ENCODE peak calls at places on chromosome 20, in five cellular contexts. H is astrocyte, E is tibial artery, T is IMR-90, O is A673. C is an unnamed sample.

GRCh38 chr20:51487076-51487475 is 55.4 kb downstream of the NFATC2 start:
- DNase-seq in H (no peak), E (no peak), T (no peak), O (no peak), C (no peak)

GRCh38 chr20:51562334-51563140 is 20.0 kb upstream of the NFATC2 start:
- DNase-seq in H (peak; percentile 96), E (peak; percentile 87), T (peak; percentile 95), O (peak; percentile 83), C (peak; percentile 81)

GRCh38 chr20:52118233-52118632 is 73.3 kb downstream of the ZFP64 start:
- DNase-seq in H (no peak), E (no peak), T (no peak), O (no peak), C (no peak)

GRCh38 chr20:24102290-24102689 is 113.7 kb upstream of the GGTLC1 start:
- DNase-seq in H (no peak), E (no peak), T (no peak), O (peak; percentile 51), C (no peak)

GRCh38 chr20:17680836-17681740 is 954 bp downstream of the RRBP1 start:
- DNase-seq in H (peak; percentile 34), E (peak; percentile 72), T (peak; percentile 63), O (peak; percentile 79), C (peak; percentile 86)

GRCh38 chr20:19735446-19735845 is 22.6 kb upstream of the RIN2 start:
- DNase-seq in H (peak; percentile 81), E (peak; percentile 89), T (peak; percentile 73), O (peak; percentile 96), C (peak; percentile 66)

GRCh38 chr20:48187891-48188290 is 402.6 kb upstream of the SULF2 start:
- DNase-seq in H (peak; percentile 96), E (no peak), T (peak; percentile 21), O (no peak), C (no peak)

GRCh38 chr20:41249371-41249770 is 68.2 kb downstream of the ZHX3 start:
- DNase-seq in H (peak; percentile 88), E (peak; percentile 83), T (peak; percentile 87), O (peak; percentile 49), C (peak; percentile 72)

GRCh38 chr20:24764027-24764797 is 184.9 kb upstream of the CST7 start:
- DNase-seq in H (no peak), E (no peak), T (no peak), O (no peak), C (no peak)

GRCh38 chr20:5065489-5066383 is 54.0 kb downstream of the PCNA start:
- DNase-seq in H (peak; percentile 95), E (peak; percentile 76), T (peak; percentile 97), O (no peak), C (peak; percentile 36)

GRCh38 chr20:32188376-32189122 is 19.0 kb downstream of the PLAGL2 start:
- DNase-seq in H (no peak), E (no peak), T (no peak), O (no peak), C (no peak)

GRCh38 chr20:32191422-32191821 is 16.1 kb downstream of the PLAGL2 start:
- DNase-seq in H (no peak), E (no peak), T (no peak), O (no peak), C (no peak)

GRCh38 chr20:32189691-32190607 is 17.6 kb downstream of the PLAGL2 start:
- DNase-seq in H (peak; percentile 18), E (peak; percentile 53), T (peak; percentile 11), O (peak; percentile 60), C (peak; percentile 50)

GRCh38 chr20:32190608-32191415 is 16.7 kb downstream of the PLAGL2 start:
- DNase-seq in H (no peak), E (no peak), T (no peak), O (no peak), C (no peak)

DNA sequence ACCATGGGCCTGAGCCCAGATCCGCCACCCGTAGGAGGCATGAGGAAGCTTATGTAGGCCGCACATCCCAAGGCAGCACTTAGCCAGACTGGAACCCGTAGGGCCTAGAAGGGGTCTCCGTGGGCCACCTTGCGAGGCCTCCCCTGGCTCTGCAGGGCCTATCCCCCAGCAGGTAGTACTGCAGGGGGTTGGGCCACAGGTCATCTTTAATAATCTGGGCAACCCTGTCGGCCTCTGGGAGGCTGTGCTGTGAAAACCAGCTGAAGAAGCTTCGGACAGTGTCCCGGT is 18.5 kb downstream of the PLAGL2 start:
- DNase-seq in H (no peak), E (no peak), T (no peak), O (no peak), C (no peak)
- H3K4me3 ChIP-seq in H (peak overlapping the region; percentile 69), E (peak overlapping the region; percentile 82), T (no peak overlapping the region), O (peak overlapping the region; percentile 71), C (peak overlapping the region; percentile 78)

DNA sequence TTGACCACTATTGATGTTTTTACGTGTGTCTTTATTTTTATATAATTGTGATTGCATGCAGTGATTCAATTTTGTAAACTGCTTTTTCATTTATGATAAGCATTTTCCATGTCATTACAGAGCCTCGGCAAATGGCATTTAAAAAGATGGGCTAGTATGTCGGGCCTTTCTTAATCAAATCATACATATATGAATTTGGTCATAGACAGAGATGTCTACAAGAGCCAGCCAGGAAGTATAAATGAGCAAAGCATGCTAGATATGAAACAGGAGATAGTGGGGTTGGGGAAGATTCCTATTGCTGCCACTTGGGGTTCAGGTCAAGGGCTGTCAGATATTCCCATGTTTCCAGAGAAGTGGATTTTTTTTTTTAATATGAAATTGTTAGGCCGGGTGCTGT is 20.0 kb downstream of the KIF3B start:
- DNase-seq in H (no peak), E (no peak), T (no peak), O (no peak), C (no peak)
- H3K27ac ChIP-seq in H (no peak overlapping the region), E (no peak overlapping the region), T (no peak overlapping the region), O (no peak overlapping the region), C (no peak overlapping the region)

GRCh38 chr20:58838174-58838573 is 12.5 kb downstream of the GNAS-AS1 start:
- DNase-seq in H (no peak), E (no peak), T (no peak), O (no peak), C (no peak)

GRCh38 chr20:58837717-58838116 is 13.0 kb downstream of the GNAS-AS1 start:
- DNase-seq in H (no peak), E (no peak), T (no peak), O (no peak), C (no peak)

GRCh38 chr20:58840816-58841538 is 9.7 kb downstream of the GNAS-AS1 start:
- DNase-seq in H (no peak), E (no peak), T (no peak), O (no peak), C (no peak)

GRCh38 chr20:58839991-58840747 is 10.5 kb downstream of the GNAS-AS1 start:
- DNase-seq in H (no peak), E (no peak), T (no peak), O (no peak), C (no peak)

GRCh38 chr20:58839474-58839874 is 11.2 kb downstream of the GNAS-AS1 start:
- DNase-seq in H (no peak), E (no peak), T (peak; percentile 24), O (peak; percentile 45), C (no peak)
- H3K4me3 ChIP-seq in H (peak overlapping the region; percentile 42), E (no peak overlapping the region), T (no peak overlapping the region), O (no peak overlapping the region), C (peak overlapping the region; percentile 49)

DNA sequence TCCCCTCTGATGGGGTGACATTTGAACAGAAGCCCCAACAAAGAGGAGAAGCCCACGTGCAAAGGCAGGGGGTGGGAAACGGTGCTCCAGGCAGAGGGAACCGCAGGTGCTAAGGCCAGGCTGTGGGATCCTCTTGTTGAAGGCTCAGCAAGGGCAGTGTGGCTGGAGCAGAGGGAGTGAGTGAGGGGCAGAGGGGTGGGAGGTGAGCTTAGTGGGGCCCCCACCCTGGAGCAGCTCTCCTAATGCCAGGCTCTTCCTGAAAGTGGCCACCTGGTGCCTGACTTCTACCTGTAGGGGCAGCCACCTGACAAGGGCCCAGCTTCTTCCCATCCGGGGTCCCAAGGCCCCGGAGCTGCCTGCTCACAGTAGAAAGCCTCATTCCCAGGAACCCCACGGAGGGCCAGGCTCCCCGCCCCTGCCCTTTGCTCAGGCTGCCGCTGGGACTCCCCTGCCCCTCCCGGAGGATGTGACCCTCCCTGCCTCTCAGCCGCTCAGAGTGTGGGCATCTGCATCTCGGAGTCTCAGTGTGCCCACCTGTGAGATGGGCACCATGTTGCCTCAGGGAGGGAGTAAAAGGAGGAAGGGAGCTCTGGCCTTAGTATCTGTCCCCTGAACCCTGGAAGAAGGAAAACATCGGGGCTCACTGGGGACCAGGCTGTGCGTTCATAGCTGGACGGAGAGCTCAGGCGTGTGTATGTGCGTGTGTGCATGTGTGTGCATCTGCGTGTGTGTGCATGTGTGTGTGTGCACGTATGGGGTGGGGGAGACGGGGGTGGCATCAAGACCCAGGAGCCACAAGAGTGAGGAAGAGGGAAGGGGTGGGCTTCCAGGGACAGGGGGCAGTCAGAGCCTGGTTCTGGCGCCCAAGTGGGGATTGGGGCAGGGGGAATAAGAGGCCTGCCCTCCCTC is 119.4 kb downstream of the CEBPB start:
- DNase-seq in H (no peak), E (no peak), T (no peak), O (no peak), C (no peak)
- H3K27ac ChIP-seq in H (peak overlapping the region; percentile 98), E (peak overlapping the region; percentile 92), T (peak overlapping the region; percentile 98), O (no peak overlapping the region), C (peak overlapping the region; percentile 93)

GRCh38 chr20:35223941-35224340 is 2.5 kb upstream of the MMP24 start:
- DNase-seq in H (no peak), E (no peak), T (no peak), O (no peak), C (no peak)

GRCh38 chr20:35224536-35224935 is 2.0 kb upstream of the MMP24 start:
- DNase-seq in H (no peak), E (no peak), T (no peak), O (no peak), C (no peak)

GRCh38 chr20:35225319-35226125 is 968 bp upstream of the MMP24 start:
- DNase-seq in H (no peak), E (no peak), T (no peak), O (no peak), C (no peak)

GRCh38 chr20:35226126-35226774 is at the start of gene MMP24:
- DNase-seq in H (no peak), E (no peak), T (no peak), O (no peak), C (no peak)

GRCh38 chr20:35226775-35227681 is 538 bp downstream of the MMP24 start:
- DNase-seq in H (peak; percentile 26), E (peak; percentile 23), T (peak; percentile 34), O (peak; percentile 62), C (peak; percentile 20)
- H3K4me3 ChIP-seq in H (no peak overlapping the region), E (peak overlapping the region; percentile 38), T (peak overlapping the region; percentile 32), O (peak overlapping the region; percentile 12), C (peak overlapping the region; percentile 50)

DNA sequence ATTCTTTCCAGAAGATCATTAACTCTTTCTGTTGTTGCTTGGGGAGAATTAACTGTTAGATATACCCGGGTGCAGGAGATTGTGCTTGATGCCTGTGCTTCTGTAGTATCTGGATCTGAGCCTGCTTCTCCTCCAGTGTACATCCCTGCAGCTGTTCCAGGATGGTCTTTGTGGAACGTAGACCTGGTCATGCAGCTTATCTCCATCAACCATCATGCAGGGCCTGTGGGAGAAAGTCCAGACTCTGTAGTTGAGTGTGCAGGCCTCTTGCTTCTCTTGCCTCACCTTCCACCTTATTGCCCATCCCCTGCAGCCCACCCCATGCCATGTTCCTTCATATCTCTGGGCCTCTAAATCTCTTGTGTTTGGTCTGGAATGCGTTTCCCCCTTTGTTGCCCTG is 75.3 kb upstream of the VSTM2L start:
- DNase-seq in H (no peak), E (no peak), T (no peak), O (no peak), C (no peak)
- H3K27ac ChIP-seq in H (no peak overlapping the region), E (no peak overlapping the region), T (no peak overlapping the region), O (no peak overlapping the region), C (no peak overlapping the region)

C was measured in left ventricle myocardium inferior.